ENCODE peak calls at places on chromosomes 5 and 9, in seven cellular contexts. P is transverse colon, E is lower lobe of right lung, J is heart right ventricle, K is tibial artery, C is mammary epithelial cell, G is hepatocyte. M is an unnamed sample. For H3K27me3, the result is how much of the 10 kb centered on the place peaks cover.

GRCh38 chr5:79829260-79829659 is 139.6 kb downstream of the CMYA5 start:
- DNase-seq in P (no peak), E (no peak), J (no peak), K (no peak), C (no peak), G (peak), M (no peak)

GRCh38 chr9:93622725-93623124 is 46.3 kb downstream of the PHF2 start:
- DNase-seq in P (no peak), E (no peak), J (no peak), K (no peak), C (no peak), G (no peak), M (no peak)

GRCh38 chr9:107733530-107733907 is 243.9 kb upstream of the KLF4 start:
- DNase-seq in P (peak), E (no peak), J (peak), K (peak), C (no peak), G (no peak), M (no peak)

GRCh38 chr5:52922384-52922783 is 66.8 kb upstream of the ITGA2 start:
- DNase-seq in P (no peak), E (peak), J (no peak), K (no peak), C (peak), G (peak), M (peak)

GRCh38 chr5:173327948-173328895 is at the start of gene STC2:
- DNase-seq in P (peak), E (peak), J (peak), K (peak), C (peak), G (peak), M (no peak)

GRCh38 chr9:113574381-113575262 is 111.1 kb downstream of the RGS3 start:
- DNase-seq in P (no peak), E (peak), J (no peak), K (peak), C (peak), G (no peak), M (no peak)

GRCh38 chr5:97142521-97143254 is at the start of gene LIX1:
- DNase-seq in P (peak), E (no peak), J (no peak), K (no peak), C (peak), G (peak), M (no peak)

GRCh38 chr5:38922199-38922598 is 76.4 kb downstream of the OSMR start:
- DNase-seq in P (peak), E (peak), J (peak), K (no peak), C (peak), G (peak), M (peak)

GRCh38 chr9:92610470-92611420 is 59.2 kb downstream of the IPPK start:
- DNase-seq in P (no peak), E (no peak), J (peak), K (no peak), C (no peak), G (no peak), M (no peak)

GRCh38 chr5:25568989-25569625 is 924.3 kb upstream of the CDH10 start:
- DNase-seq in P (no peak), E (no peak), J (no peak), K (no peak), C (no peak), G (no peak), M (no peak)

GRCh38 chr9:133810556-133811195 is 72.5 kb upstream of the SARDH start:
- DNase-seq in P (no peak), E (no peak), J (no peak), K (no peak), C (no peak), G (no peak), M (no peak)

GRCh38 chr5:65808261-65808741 is 86.3 kb downstream of the NLN start:
- DNase-seq in P (no peak), E (no peak), J (no peak), K (no peak), C (no peak), G (no peak), M (no peak)

GRCh38 chr9:38335686-38336085 is 56.8 kb upstream of the ALDH1B1 start:
- DNase-seq in P (no peak), E (no peak), J (no peak), K (no peak), C (no peak), G (no peak), M (no peak)

GRCh38 chr5:73625905-73626811 is at the start of gene ARHGEF28:
- DNase-seq in P (peak), E (peak), J (peak), K (peak), C (peak), G (peak), M (no peak)

GRCh38 chr9:110142868-110143866 is 64.8 kb downstream of the C9orf152 start:
- DNase-seq in P (no peak), E (no peak), J (no peak), K (no peak), C (no peak), G (no peak), M (no peak)

GRCh38 chr9:124839612-124840299 is 13.5 kb upstream of the WDR38 start:
- DNase-seq in P (no peak), E (no peak), J (no peak), K (no peak), C (no peak), G (peak), M (no peak)

GRCh38 chr5:39714036-39714698 is 289.4 kb upstream of the DAB2 start:
- DNase-seq in P (peak), E (no peak), J (no peak), K (no peak), C (peak), G (peak), M (peak)

GRCh38 chr9:131605770-131606590 is 60.7 kb downstream of the PRRT1B start:
- DNase-seq in P (no peak), E (no peak), J (no peak), K (no peak), C (no peak), G (peak), M (no peak)

GRCh38 chr5:139561655-139562451 is 714 bp downstream of the UBE2D2 start:
- DNase-seq in P (no peak), E (peak), J (peak), K (peak), C (peak), G (peak), M (no peak)

GRCh38 chr9:108099854-108100253 is 610.3 kb upstream of the KLF4 start:
- DNase-seq in P (no peak), E (no peak), J (no peak), K (no peak), C (no peak), G (no peak), M (no peak)

GRCh38 chr9:81833563-81834345 is 94.5 kb upstream of the SPATA31D4 start:
- DNase-seq in P (no peak), E (no peak), J (no peak), K (no peak), C (no peak), G (no peak), M (no peak)

GRCh38 chr5:137629646-137630045 is 106.2 kb downstream of the KLHL3 start:
- DNase-seq in P (no peak), E (no peak), J (no peak), K (no peak), C (peak), G (peak), M (no peak)

GRCh38 chr5:81779125-81779934 is 28.4 kb upstream of the SSBP2 start:
- DNase-seq in P (peak), E (peak), J (peak), K (peak), C (no peak), G (no peak), M (no peak)

GRCh38 chr9:35350827-35351549 is 138.9 kb upstream of the RUSC2 start:
- DNase-seq in P (no peak), E (no peak), J (no peak), K (no peak), C (no peak), G (no peak), M (peak)

GRCh38 chr9:121288874-121289553 is 21.1 kb downstream of the GSN start:
- DNase-seq in P (peak), E (peak), J (peak), K (peak), C (peak), G (peak), M (peak)

GRCh38 chr9:17003576-17004240 is 131.1 kb upstream of the CNTLN start:
- DNase-seq in P (no peak), E (no peak), J (no peak), K (no peak), C (no peak), G (no peak), M (no peak)

GRCh38 chr5:53002491-53002890 is 13.3 kb downstream of the ITGA2 start:
- DNase-seq in P (no peak), E (no peak), J (no peak), K (no peak), C (no peak), G (no peak), M (no peak)

GRCh38 chr5:168315991-168316578 is 24.6 kb downstream of the WWC1 start:
- DNase-seq in P (peak), E (peak), J (no peak), K (peak), C (no peak), G (peak), M (no peak)

GRCh38 chr9:136985853-136986252 is 3.1 kb downstream of the LCNL1 start:
- DNase-seq in P (no peak), E (no peak), J (peak), K (no peak), C (no peak), G (no peak), M (no peak)

GRCh38 chr9:128027166-128027539 is 40.0 kb downstream of the NAIF1 start:
- DNase-seq in P (peak), E (no peak), J (no peak), K (no peak), C (no peak), G (no peak), M (no peak)

GRCh38 chr9:134301387-134302129 is 24.7 kb upstream of the RXRA start:
- DNase-seq in P (no peak), E (peak), J (peak), K (no peak), C (peak), G (no peak), M (no peak)

GRCh38 chr9:116303270-116303904 is 149.8 kb downstream of the PAPPA start:
- DNase-seq in P (no peak), E (no peak), J (no peak), K (no peak), C (no peak), G (no peak), M (no peak)

GRCh38 chr5:72320022-72320898 is at the start of the genes MRPS27 and PTCD2:
- DNase-seq in P (peak), E (peak), J (peak), K (peak), C (peak), G (peak), M (peak)
- TF ChIP-seq CTCF in P (peak), E (no peak), J (peak), K (peak), C (no peak), G (peak), M (peak)

GRCh38 chr5:59790399-59791130 is 103.0 kb downstream of the PDE4D start:
- DNase-seq in P (no peak), E (no peak), J (no peak), K (no peak), C (no peak), G (no peak), M (no peak)

GRCh38 chr5:59789197-59789596 is 104.3 kb downstream of the PDE4D start:
- DNase-seq in P (no peak), E (no peak), J (no peak), K (no peak), C (no peak), G (peak), M (no peak)

GRCh38 chr5:59791131-59791485 is 102.4 kb downstream of the PDE4D start:
- DNase-seq in P (no peak), E (no peak), J (no peak), K (no peak), C (no peak), G (no peak), M (no peak)

GRCh38 chr5:59791602-59792001 is 101.9 kb downstream of the PDE4D start:
- DNase-seq in P (no peak), E (no peak), J (no peak), K (no peak), C (no peak), G (no peak), M (no peak)

DNA sequence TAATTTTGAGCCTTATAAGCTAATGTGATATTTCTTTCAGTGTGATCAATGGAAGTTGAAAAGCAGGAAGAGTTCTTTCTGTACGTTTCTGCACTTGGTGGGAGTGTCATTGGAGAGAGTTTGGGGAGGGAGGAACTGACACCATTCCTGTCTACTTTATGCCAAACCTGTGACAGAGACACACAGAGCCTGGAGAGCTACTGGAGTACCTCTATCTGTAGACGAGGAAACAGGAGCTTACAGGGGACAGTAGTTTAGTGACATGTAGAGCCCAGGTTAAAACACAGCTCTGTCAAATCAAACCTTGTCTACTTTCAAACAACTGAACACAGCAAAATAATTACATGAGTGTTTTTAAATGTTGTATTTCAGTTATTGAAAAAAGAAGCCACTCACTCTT is 103.6 kb downstream of the PDE4D start:
- DNase-seq in P (no peak), E (no peak), J (no peak), K (no peak), C (no peak), G (no peak), M (no peak)
- H3K27me3 ChIP-seq in P (under half), E (under half), J (under half), K (under half), C (under half), G (under half), M (under half)

GRCh38 chr5:129096382-129096991 is 1.9 kb downstream of the ISOC1 start:
- DNase-seq in P (no peak), E (no peak), J (no peak), K (no peak), C (no peak), G (no peak), M (no peak)

GRCh38 chr5:129097498-129098296 is 3.1 kb downstream of the ISOC1 start:
- DNase-seq in P (no peak), E (no peak), J (no peak), K (no peak), C (no peak), G (no peak), M (no peak)

GRCh38 chr5:129098488-129099183 is 4.1 kb downstream of the ISOC1 start:
- DNase-seq in P (no peak), E (no peak), J (no peak), K (no peak), C (no peak), G (no peak), M (no peak)

GRCh38 chr5:129094087-129094923 is at the start of gene ISOC1:
- DNase-seq in P (peak), E (peak), J (peak), K (peak), C (peak), G (peak), M (peak)

GRCh38 chr5:129094924-129095797 is 612 bp downstream of the ISOC1 start:
- DNase-seq in P (peak), E (peak), J (peak), K (peak), C (peak), G (peak), M (peak)
- TF ChIP-seq CTCF in P (no peak), E (peak), J (no peak), K (no peak), C (no peak), G (peak), M (no peak)

GRCh38 chr5:77638204-77638762 is at the start of gene OTP:
- DNase-seq in P (no peak), E (no peak), J (no peak), K (no peak), C (no peak), G (no peak), M (no peak)

GRCh38 chr5:77637170-77638074 is 1.1 kb downstream of the OTP start:
- DNase-seq in P (no peak), E (no peak), J (no peak), K (no peak), C (no peak), G (no peak), M (no peak)

GRCh38 chr5:77636423-77637169 is 1.9 kb downstream of the OTP start:
- DNase-seq in P (no peak), E (no peak), J (no peak), K (no peak), C (no peak), G (no peak), M (no peak)

GRCh38 chr5:77635073-77635472 is 3.4 kb downstream of the OTP start:
- DNase-seq in P (no peak), E (no peak), J (no peak), K (no peak), C (no peak), G (no peak), M (no peak)

DNA sequence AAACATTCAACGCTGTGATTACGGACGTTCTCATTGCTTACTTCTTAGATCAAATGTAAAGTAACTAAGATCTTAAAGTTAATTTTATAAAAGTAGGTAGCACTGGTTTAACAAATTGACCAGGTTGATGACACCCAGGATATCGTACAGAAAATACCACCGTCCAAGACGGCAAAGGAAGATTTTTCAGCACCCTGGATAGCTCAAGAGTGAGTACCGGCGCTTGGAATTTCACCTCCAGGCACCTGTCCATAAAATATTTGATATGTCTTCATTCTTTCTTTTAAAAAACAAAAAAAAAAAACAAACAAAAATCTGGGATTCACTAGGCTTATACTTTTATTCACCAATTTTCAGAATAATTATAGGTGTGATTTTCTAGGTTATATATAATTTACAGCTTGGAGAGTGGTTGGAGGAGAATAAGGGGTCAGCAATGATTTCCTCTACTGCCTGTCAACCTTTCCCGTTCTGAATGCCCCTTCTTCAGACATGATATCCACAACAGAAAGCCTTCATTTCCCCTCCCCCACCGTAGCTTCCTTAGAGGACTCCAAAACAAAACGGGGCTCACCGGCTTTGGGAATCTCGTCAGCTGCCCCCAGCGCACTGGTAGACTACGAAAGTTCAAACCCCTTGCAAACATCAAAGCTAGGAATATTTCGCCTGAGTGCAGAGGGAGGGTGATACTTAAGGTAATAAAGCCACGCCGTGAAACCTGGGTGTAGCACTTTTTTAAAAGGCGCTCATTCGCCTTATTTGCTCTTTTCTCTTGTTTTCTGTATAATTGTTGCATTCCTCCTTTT is 2.7 kb downstream of the OTP start:
- DNase-seq in P (no peak), E (no peak), J (no peak), K (no peak), C (peak), G (no peak), M (no peak)
- H3K27me3 ChIP-seq in P (half or more), E (half or more), J (half or more), K (under half), C (half or more), G (half or more), M (half or more)

GRCh38 chr9:99169982-99170761 is 51.6 kb downstream of the ALG2 start:
- DNase-seq in P (no peak), E (no peak), J (no peak), K (no peak), C (no peak), G (no peak), M (no peak)
- TF ChIP-seq CTCF in P (no peak), E (no peak), J (no peak), K (no peak), C (no peak), G (no peak), M (no peak)

GRCh38 chr5:1703352-1704050 is 96.1 kb downstream of the MRPL36 start:
- DNase-seq in P (no peak), E (no peak), J (no peak), K (no peak), C (no peak), G (no peak), M (no peak)
- H3K27me3 ChIP-seq in P (under half), E (under half), J (under half), K (under half), C (under half), G (under half), M (under half)

GRCh38 chr5:143196601-143197259 is 206.8 kb downstream of the NR3C1 start:
- DNase-seq in P (no peak), E (no peak), J (no peak), K (no peak), C (no peak), G (no peak), M (no peak)
- TF ChIP-seq CTCF in P (no peak), E (no peak), J (no peak), K (no peak), C (no peak), G (no peak), M (no peak)

GRCh38 chr9:126208359-126208758 is 118.3 kb upstream of the MVB12B start:
- DNase-seq in P (no peak), E (no peak), J (no peak), K (no peak), C (no peak), G (no peak), M (no peak)

GRCh38 chr9:126207256-126207655 is 119.4 kb upstream of the MVB12B start:
- DNase-seq in P (no peak), E (no peak), J (peak), K (no peak), C (no peak), G (no peak), M (no peak)

GRCh38 chr9:126206099-126206498 is 120.5 kb upstream of the MVB12B start:
- DNase-seq in P (no peak), E (no peak), J (no peak), K (no peak), C (no peak), G (no peak), M (no peak)

GRCh38 chr9:126215486-126215885 is 111.1 kb upstream of the MVB12B start:
- DNase-seq in P (no peak), E (no peak), J (no peak), K (no peak), C (no peak), G (no peak), M (no peak)

GRCh38 chr9:126211441-126212074 is 115.1 kb upstream of the MVB12B start:
- DNase-seq in P (no peak), E (no peak), J (no peak), K (no peak), C (peak), G (no peak), M (no peak)
- H3K27me3 ChIP-seq in P (under half), E (under half), J (under half), K (under half), C (under half), G (under half), M (under half)

GRCh38 chr5:133496631-133497030 is 115.7 kb downstream of the FSTL4 start:
- DNase-seq in P (no peak), E (no peak), J (no peak), K (no peak), C (no peak), G (no peak), M (no peak)
- TF ChIP-seq CTCF in P (no peak), E (no peak), J (no peak), K (no peak), C (no peak), G (no peak), M (no peak)

GRCh38 chr9:68805890-68806517 is 101.0 kb downstream of the PIP5K1B start:
- DNase-seq in P (no peak), E (no peak), J (no peak), K (no peak), C (no peak), G (no peak), M (no peak)
- H3K27me3 ChIP-seq in P (under half), E (under half), J (under half), K (under half), C (under half), G (under half), M (under half)